ENCODE peak calls at places on chromosomes 5 and 9, in four cellular contexts. V is neuronal stem cell, D is H9, W is H1. R is an unnamed sample.

GRCh38 chr5:94093300-94093699 is 351.9 kb upstream of the POU5F2 start:
- DNase-seq in V (no peak), D (no peak), W (no peak), R (no peak)

GRCh38 chr5:96031811-96032261 is 70.2 kb upstream of the ELL2 start:
- DNase-seq in V (no peak), D (no peak), W (no peak), R (no peak)

GRCh38 chr9:88905506-88905905 is 85.8 kb upstream of the S1PR3 start:
- DNase-seq in V (no peak), D (no peak), W (no peak), R (no peak)

GRCh38 chr5:40406426-40407211 is 273.1 kb upstream of the PTGER4 start:
- DNase-seq in V (no peak), D (no peak), W (no peak), R (peak)

GRCh38 chr5:28408186-28408585 is 1369.8 kb upstream of the CDH9 start:
- DNase-seq in V (no peak), D (no peak), W (no peak), R (peak)

GRCh38 chr5:56717253-56717987 is 97.9 kb upstream of the MAP3K1 start:
- DNase-seq in V (no peak), D (no peak), W (no peak), R (no peak)

GRCh38 chr9:79572032-79572890 is 496 bp downstream of the TLE4 start:
- DNase-seq in V (peak), D (peak), W (no peak), R (peak)

GRCh38 chr5:155303134-155303533 is 289.6 kb downstream of the KIF4B start:
- DNase-seq in V (no peak), D (no peak), W (no peak), R (no peak)

GRCh38 chr5:39846144-39846543 is 421.4 kb upstream of the DAB2 start:
- DNase-seq in V (no peak), D (no peak), W (no peak), R (no peak)

GRCh38 chr5:63164838-63165237 is 586.2 kb downstream of the LRRC70 start:
- DNase-seq in V (peak), D (no peak), W (no peak), R (no peak)

GRCh38 chr5:63164339-63164738 is 585.7 kb downstream of the LRRC70 start:
- DNase-seq in V (no peak), D (no peak), W (no peak), R (no peak)
- H2BK12ac ChIP-seq in V (no peak), D (no peak), W (no peak), R (no peak)

GRCh38 chr5:175741556-175741955 is 83.7 kb downstream of the HRH2 start:
- DNase-seq in V (no peak), D (no peak), W (no peak), R (no peak)
- H4K91ac ChIP-seq in V (no peak), D (no peak), W (no peak), R (no peak)

DNA sequence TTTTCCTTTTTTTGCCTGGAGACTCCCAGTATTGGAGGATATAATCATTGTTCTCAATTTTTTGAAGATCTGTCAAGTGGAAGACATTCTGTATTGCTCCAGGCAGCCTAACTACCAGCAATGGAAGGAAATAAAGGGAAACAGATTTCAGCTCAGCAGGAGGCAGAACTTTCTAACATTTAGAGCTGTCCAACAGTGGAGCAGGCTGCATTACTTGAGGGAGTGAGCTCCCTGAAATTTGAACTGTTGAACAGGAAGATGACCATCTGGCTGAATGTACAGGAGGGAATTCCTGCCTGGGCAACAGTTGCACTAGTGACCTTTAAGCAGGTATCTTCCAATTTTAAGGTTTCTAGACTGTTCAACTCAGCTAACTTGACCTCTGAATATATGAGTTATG is 1.1 kb upstream of the GAPVD1 start:
- DNase-seq in V (no peak), D (no peak), W (no peak), R (no peak)
- H3K9ac ChIP-seq in V (no peak), D (no peak), W (no peak), R (no peak)

GRCh38 chr5:3538886-3539285 is 56.7 kb upstream of the IRX1 start:
- DNase-seq in V (no peak), D (no peak), W (no peak), R (no peak)

GRCh38 chr5:3542158-3542557 is 53.5 kb upstream of the IRX1 start:
- DNase-seq in V (no peak), D (no peak), W (no peak), R (no peak)

GRCh38 chr5:3546028-3546427 is 49.6 kb upstream of the IRX1 start:
- DNase-seq in V (no peak), D (no peak), W (no peak), R (no peak)

GRCh38 chr5:3537942-3538341 is 57.7 kb upstream of the IRX1 start:
- DNase-seq in V (no peak), D (no peak), W (no peak), R (no peak)

GRCh38 chr5:3542769-3543168 is 52.9 kb upstream of the IRX1 start:
- DNase-seq in V (no peak), D (no peak), W (no peak), R (no peak)
- H2BK12ac ChIP-seq in V (no peak), D (no peak), W (no peak), R (no peak)

GRCh38 chr9:124830593-124830992 is 22.7 kb upstream of the WDR38 start:
- DNase-seq in V (no peak), D (no peak), W (no peak), R (no peak)

GRCh38 chr9:124835026-124835501 is 18.2 kb upstream of the WDR38 start:
- DNase-seq in V (no peak), D (no peak), W (no peak), R (peak)

GRCh38 chr9:124839612-124840299 is 13.5 kb upstream of the WDR38 start:
- DNase-seq in V (no peak), D (peak), W (no peak), R (peak)

GRCh38 chr9:124831642-124832364 is 21.5 kb upstream of the WDR38 start:
- DNase-seq in V (no peak), D (no peak), W (no peak), R (no peak)

DNA sequence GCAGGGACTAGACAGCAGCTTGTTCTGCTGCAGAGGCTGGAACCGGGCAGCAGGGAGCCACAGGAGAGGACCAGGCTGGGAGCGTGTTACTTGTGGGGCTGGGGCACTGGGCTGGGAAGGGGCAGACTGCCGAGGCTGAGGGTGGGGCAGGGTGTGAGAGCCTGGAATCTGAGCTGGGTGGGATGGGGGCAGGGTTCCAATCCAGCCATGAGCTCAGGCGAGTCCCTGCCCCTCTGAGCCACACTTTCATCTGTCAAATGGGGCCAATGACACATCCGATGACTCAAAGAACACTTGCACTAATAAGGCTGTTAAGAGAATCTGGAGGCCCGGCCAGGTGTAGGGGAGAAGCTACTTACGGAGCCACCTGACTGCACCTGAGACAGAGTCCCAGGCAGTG is 18.7 kb upstream of the WDR38 start:
- DNase-seq in V (no peak), D (no peak), W (no peak), R (no peak)
- H4K91ac ChIP-seq in V (no peak), D (no peak), W (no peak), R (no peak)

GRCh38 chr5:171307843-171308452 is 1.1 kb upstream of the TLX3 start:
- DNase-seq in V (no peak), D (no peak), W (no peak), R (no peak)

GRCh38 chr5:171310334-171310815 is 1.3 kb downstream of the TLX3 start:
- DNase-seq in V (no peak), D (no peak), W (no peak), R (no peak)

GRCh38 chr5:171309526-171310333 is 682 bp downstream of the TLX3 start:
- DNase-seq in V (no peak), D (peak), W (no peak), R (no peak)

GRCh38 chr5:171308453-171309275 is at the start of gene TLX3:
- DNase-seq in V (no peak), D (peak), W (peak), R (peak)

DNA sequence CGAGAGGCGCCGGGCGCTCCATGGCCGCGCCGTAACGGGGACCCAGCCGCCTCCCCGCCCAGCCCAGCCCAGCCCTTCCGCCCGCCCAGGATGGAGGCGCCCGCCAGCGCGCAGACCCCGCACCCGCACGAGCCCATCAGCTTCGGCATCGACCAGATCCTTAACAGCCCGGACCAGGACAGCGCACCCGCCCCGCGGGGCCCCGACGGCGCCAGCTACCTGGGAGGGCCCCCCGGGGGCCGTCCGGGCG is 153 bp downstream of the TLX3 start:
- DNase-seq in V (no peak), D (no peak), W (no peak), R (no peak)
- H3K9ac ChIP-seq in V (no peak), D (no peak), W (no peak), R (no peak)

DNA sequence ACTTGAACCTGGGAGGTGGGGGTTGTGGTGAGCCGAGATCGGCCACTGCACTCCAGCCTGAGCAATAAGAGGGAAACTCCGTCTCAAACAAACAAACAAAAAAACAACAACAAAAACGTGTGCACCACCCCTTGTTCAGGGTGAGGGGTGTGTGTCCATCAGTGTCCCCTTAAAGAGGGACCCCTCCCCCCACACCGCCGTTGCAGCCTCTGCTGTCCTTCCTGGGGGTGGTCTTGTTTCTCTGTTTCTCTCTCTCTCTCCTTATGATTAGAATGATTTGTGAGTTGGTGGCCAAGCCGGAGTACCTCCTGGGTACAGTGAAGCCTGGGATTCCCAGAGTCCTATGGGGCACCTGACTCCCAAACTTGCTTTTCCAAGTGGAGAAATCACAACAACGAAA is 49.6 kb downstream of the RGS3 start:
- DNase-seq in V (no peak), D (no peak), W (no peak), R (no peak)
- H2BK12ac ChIP-seq in V (no peak), D (no peak), W (no peak), R (no peak)

GRCh38 chr5:171469336-171469735 is 49.9 kb downstream of the FGF18 start:
- DNase-seq in V (peak), D (no peak), W (no peak), R (no peak)
- H4K91ac ChIP-seq in V (no peak), D (no peak), W (no peak), R (no peak)

DNA sequence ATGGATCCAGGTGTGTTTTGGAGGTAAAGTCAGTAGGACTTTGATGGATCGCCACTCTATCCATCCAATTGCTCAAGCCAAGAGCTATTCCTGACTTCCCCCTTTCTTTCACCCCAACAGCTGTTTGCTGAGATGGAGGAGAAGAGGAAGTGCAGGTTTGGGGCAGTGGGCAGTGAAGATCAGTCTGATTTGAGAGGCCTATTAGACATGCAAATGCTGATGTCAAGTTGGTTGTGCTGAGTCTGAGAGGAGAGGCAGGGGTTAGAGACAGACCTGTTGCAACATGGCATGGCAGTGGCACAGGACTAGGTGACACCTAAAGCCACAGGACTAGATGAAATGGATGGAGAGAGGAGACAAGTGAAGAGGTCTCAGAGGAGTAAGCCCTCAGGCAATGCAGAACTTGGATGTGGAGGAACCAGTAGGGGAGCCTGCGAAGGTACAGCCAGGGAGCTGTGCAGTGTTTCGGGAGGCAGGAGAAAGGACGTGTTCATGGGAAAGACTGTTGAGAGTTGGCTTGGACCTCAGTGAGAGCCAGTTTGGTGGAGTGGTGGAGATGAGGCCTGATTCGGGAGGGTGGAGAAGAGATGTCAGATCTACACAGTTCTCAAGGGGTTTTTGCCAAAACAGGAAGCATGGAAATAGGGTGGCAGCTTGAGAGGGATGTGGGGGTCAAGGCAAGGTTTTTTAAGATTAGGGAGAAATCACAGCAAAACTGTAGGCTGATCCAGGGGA is 175.0 kb downstream of the MACROH2A1 start:
- DNase-seq in V (no peak), D (no peak), W (no peak), R (no peak)
- H3K9ac ChIP-seq in V (no peak), D (no peak), W (no peak), R (no peak)

GRCh38 chr5:172951381-172952033 is 7.7 kb upstream of the RPL26L1 start:
- DNase-seq in V (no peak), D (no peak), W (no peak), R (no peak)
- H2BK12ac ChIP-seq in V (no peak), D (no peak), W (no peak), R (peak)